ENCODE peak calls at places on chromosomes 6 and 20, in five cellular contexts. K, U, V, P and X are unnamed samples.
A peak's percentile ranks its signal among the peaks of the same experiment; 100 is the strongest.

GRCh38 chr6:133749427-133749826 is 139.5 kb upstream of the TCF21 start:
- DNase-seq in K (no peak), U (no peak), V (no peak), P (no peak), X (no peak)

GRCh38 chr6:137165375-137166246 is 7.8 kb downstream of the IL22RA2 start:
- DNase-seq in K (no peak), V (no peak), P (peak; percentile 15), U (no peak), X (no peak)

GRCh38 chr6:141464490-141464889 is 668.2 kb upstream of the GJE1 start:
- DNase-seq in P (peak; percentile 2), V (no peak), U (no peak), K (peak; percentile 67), X (no peak)

GRCh38 chr6:15400572-15401004 is 154.7 kb downstream of the JARID2 start:
- DNase-seq in V (peak; percentile 59), K (no peak), U (peak; percentile 43), P (peak; percentile 15), X (peak; percentile 85)

GRCh38 chr6:168035661-168036616 is 38.5 kb downstream of the KIF25 start:
- DNase-seq in P (peak; percentile 21), K (no peak), V (peak; percentile 22), U (no peak), X (no peak)

GRCh38 chr6:1552296-1552761 is 57.4 kb upstream of the FOXC1 start:
- DNase-seq in P (peak; percentile 46), V (no peak), U (no peak), K (no peak), X (no peak)

GRCh38 chr6:124997196-124997875 is 35.1 kb downstream of the RNF217 start:
- DNase-seq in U (no peak), K (no peak), P (no peak), V (no peak), X (no peak)

GRCh38 chr20:35489717-35490116 is 34.3 kb downstream of the CEP250 start:
- DNase-seq in V (no peak), P (no peak), U (no peak), K (no peak), X (no peak)

GRCh38 chr20:33232486-33233072 is 3.2 kb upstream of the BPIFA1 start:
- DNase-seq in V (no peak), U (no peak), P (no peak), K (no peak), X (no peak)

GRCh38 chr6:109718991-109719390 is 27.9 kb downstream of the FIG4 start:
- DNase-seq in U (no peak), K (no peak), V (no peak), P (no peak), X (no peak)

GRCh38 chr20:23090147-23090546 is 4.0 kb upstream of the CD93 start:
- DNase-seq in V (no peak), P (no peak), U (no peak), K (no peak), X (no peak)

GRCh38 chr6:26250806-26251075 is 114.3 kb upstream of the BTN3A2 start:
- DNase-seq in P (no peak), U (no peak), V (no peak), K (no peak), X (no peak)

DNA sequence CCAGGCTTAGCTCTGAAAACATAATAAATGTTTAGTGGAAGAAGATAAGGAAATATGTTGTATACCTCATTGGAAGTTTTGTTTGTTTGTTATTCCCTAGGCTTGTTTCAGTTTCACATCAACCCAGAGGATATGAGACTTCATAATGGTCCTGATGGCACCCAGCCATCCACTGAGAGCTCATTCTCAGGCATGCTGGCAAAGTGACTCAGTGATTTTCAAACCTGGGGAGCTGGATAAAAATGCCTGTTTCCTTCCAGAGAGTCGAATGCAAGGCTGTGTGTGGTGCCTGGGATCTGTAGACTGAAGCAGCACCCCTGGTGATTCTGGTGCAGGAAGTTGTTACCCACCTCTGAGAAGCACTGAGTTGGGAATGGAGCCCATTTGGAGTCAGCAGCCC is 205.1 kb downstream of the FARS2 start:
- DNase-seq in K (no peak), P (no peak), V (no peak), U (no peak), X (no peak)
- H3K4me3 ChIP-seq in K (no peak overlapping the region), P (no peak overlapping the region), V (no peak overlapping the region), U (no peak overlapping the region), X (no peak overlapping the region)

DNA sequence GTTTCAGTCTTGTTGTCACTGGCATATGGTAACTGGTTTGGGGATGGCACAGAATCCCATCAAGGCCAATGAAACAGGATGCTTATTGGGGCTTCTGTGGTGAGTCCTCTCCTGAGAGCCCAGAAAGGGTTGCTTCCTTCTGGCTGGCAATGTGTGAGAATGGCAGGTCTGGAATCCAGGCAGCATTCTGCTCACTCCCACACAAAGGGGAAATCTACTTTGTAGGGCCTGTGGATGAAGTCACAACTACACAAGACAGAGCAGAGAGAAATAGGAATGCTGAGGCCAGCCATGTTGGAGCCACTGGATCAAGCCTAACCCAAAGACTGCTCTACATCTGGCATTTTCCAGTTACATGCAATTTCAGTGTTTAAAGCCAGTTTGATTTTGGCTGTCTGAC is 15.7 kb downstream of the PLAGL2 start:
- DNase-seq in U (no peak), K (no peak), V (no peak), P (no peak), X (no peak)
- H3K27ac ChIP-seq in U (no peak overlapping the region), K (no peak overlapping the region), V (no peak overlapping the region), P (no peak overlapping the region), X (no peak overlapping the region)

GRCh38 chr6:33053230-33053629 is 20.2 kb downstream of the HLA-DPA1 start:
- DNase-seq in V (no peak), U (no peak), P (no peak), K (peak; percentile 59), X (no peak)

GRCh38 chr6:33052627-33053026 is 20.8 kb downstream of the HLA-DPA1 start:
- DNase-seq in V (no peak), K (no peak), U (no peak), P (no peak), X (no peak)

GRCh38 chr6:33050013-33050800 is 23.2 kb downstream of the HLA-DPA1 start:
- DNase-seq in V (no peak), P (no peak), U (no peak), K (no peak), X (no peak)

DNA sequence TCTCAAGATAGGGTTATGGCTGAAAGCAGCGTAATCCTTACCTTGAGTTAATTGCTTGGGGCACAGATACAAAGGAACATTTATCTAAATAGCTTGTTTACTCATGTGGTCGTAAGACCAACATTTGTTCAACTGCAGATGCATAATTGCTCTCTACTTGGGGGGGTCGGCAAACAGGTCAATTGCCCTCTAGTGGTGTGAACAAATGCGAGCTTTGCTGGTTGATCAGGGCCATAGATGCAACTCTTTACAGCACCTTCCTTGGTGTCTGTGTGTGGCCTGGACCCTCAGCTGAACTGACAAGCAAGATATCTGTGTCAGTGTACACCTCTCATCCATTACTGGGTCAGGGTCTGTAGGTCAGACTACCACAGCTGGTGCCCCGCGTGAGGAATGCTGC is 24.1 kb downstream of the HLA-DPA1 start:
- DNase-seq in U (no peak), P (no peak), V (no peak), K (no peak), X (no peak)
- TF ChIP-seq CTCF in U (no peak), P (no peak), V (no peak), K (peak; percentile 29), X (no peak)

DNA sequence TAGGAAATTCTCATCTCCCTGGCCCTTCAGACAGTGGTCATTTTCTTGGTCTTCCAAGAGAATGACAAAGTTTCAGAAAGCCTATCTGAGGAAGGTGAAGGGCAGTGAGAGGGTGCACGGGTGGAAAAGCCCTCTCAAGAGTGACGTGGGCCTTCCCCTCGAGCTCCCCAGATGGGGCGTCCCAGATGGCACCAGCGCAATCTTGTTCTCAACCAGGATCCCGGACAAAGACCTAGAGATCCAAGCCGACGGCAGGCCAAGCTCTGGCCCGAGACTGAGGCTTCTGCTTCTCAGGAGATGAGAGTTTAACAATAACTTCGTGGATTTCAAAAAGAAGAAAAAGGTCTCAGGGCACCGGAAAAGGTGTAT is 797 bp upstream of the ZNF133 start:
- DNase-seq in P (no peak), K (no peak), U (no peak), V (no peak), X (peak; percentile 20)
- H3K4me3 ChIP-seq in P (peak overlapping the region; percentile 81), K (peak overlapping the region; percentile 87), U (peak overlapping the region; percentile 66), V (peak overlapping the region; percentile 72), X (peak overlapping the region; percentile 93)

GRCh38 chr6:63792846-63793245 is 157.2 kb downstream of the PHF3 start:
- DNase-seq in U (no peak), P (no peak), K (no peak), V (no peak), X (no peak)
- H3K27ac ChIP-seq in U (no peak overlapping the region), P (no peak overlapping the region), K (no peak overlapping the region), V (no peak overlapping the region), X (no peak overlapping the region)

GRCh38 chr6:77123527-77123926 is 339.8 kb downstream of the HTR1B start:
- DNase-seq in P (no peak), V (no peak), K (no peak), U (no peak), X (no peak)

GRCh38 chr6:77124604-77125003 is 338.7 kb downstream of the HTR1B start:
- DNase-seq in V (no peak), U (no peak), K (no peak), P (no peak), X (no peak)
- TF ChIP-seq CTCF in V (no peak), U (no peak), K (no peak), P (no peak), X (no peak)

GRCh38 chr20:36835025-36835424 is 40.9 kb upstream of the TLDC2 start:
- DNase-seq in P (no peak), V (no peak), K (no peak), U (no peak), X (no peak)
- H3K4me3 ChIP-seq in P (peak overlapping the region; percentile 33), V (no peak overlapping the region), K (peak overlapping the region; percentile 39), U (no peak overlapping the region), X (no peak overlapping the region)